ENCODE peak calls at places on chromosome 9, in seven cellular contexts. P is activated naive CD4-positive, alpha-beta T cell; D is activated CD4-positive, alpha-beta T cell treated with anti-CD3 and anti-CD28 coated beads for 24 hours; M is ELR; B is smooth muscle cell of the brain vasculature; F is activated T-helper 9 cell treated with anti-CD3 and anti-CD28 coated beads, Interleukin-2, amount 50 U/mL, for 16 hours; E is psoas muscle. X is an unnamed sample.

GRCh38 chr9:6407778-6408177 is 5.2 kb upstream of the UHRF2 start:
- DNase-seq in P (no peak), E (no peak), D (no peak), F (no peak), M (no peak), B (no peak), X (no peak)

GRCh38 chr9:124149992-124150391 is 107.8 kb upstream of the NEK6 start:
- DNase-seq in P (no peak), M (peak), E (no peak), B (no peak), D (no peak), F (no peak), X (no peak)

GRCh38 chr9:123360161-123361085 is 4.4 kb downstream of the CRB2 start:
- DNase-seq in B (no peak), E (no peak), F (no peak), M (no peak), D (no peak), P (no peak), X (no peak)

GRCh38 chr9:135359764-135360163 is 119.8 kb upstream of the PPP1R26 start:
- DNase-seq in F (no peak), D (no peak), M (no peak), E (no peak), B (no peak), P (no peak), X (no peak)

GRCh38 chr9:91481971-91482370 is 58.3 kb upstream of the NFIL3 start:
- DNase-seq in B (no peak), M (no peak), D (no peak), E (no peak), P (no peak), F (no peak), X (no peak)

GRCh38 chr9:121240394-121241145 is 27.4 kb upstream of the GSN start:
- DNase-seq in B (no peak), P (no peak), F (no peak), D (no peak), M (no peak), E (no peak), X (no peak)

GRCh38 chr9:122314193-122314592 is 49.5 kb downstream of the MRRF start:
- DNase-seq in B (no peak), P (no peak), F (no peak), E (no peak), D (no peak), M (no peak), X (no peak)

GRCh38 chr9:112925058-112925641 is 34.5 kb upstream of the SLC46A2 start:
- DNase-seq in E (no peak), D (no peak), B (no peak), P (no peak), M (peak), F (no peak), X (peak)

GRCh38 chr9:133956520-133957076 is 35.5 kb downstream of the VAV2 start:
- DNase-seq in E (peak), B (peak), D (no peak), M (no peak), P (no peak), F (no peak), X (no peak)

GRCh38 chr9:10678790-10679189 is 66.0 kb upstream of the PTPRD start:
- DNase-seq in M (no peak), P (no peak), F (no peak), E (no peak), D (no peak), B (peak), X (no peak)

GRCh38 chr9:105114956-105115728 is 129.3 kb upstream of the SLC44A1 start:
- DNase-seq in B (no peak), F (no peak), E (peak), P (no peak), M (peak), D (peak), X (no peak)

GRCh38 chr9:7777776-7778175 is 21.8 kb downstream of the DMAC1 start:
- DNase-seq in F (no peak), E (no peak), M (no peak), D (no peak), B (no peak), P (no peak), X (no peak)

GRCh38 chr9:16626577-16627130 is 243.8 kb downstream of the BNC2 start:
- DNase-seq in B (no peak), D (no peak), M (peak), E (peak), F (no peak), P (no peak), X (no peak)

GRCh38 chr9:91558879-91559278 is 135.2 kb upstream of the NFIL3 start:
- DNase-seq in M (no peak), P (no peak), B (no peak), F (no peak), E (no peak), D (no peak), X (no peak)

GRCh38 chr9:8751531-8751930 is 952.0 kb upstream of the DMAC1 start:
- DNase-seq in E (no peak), P (no peak), D (no peak), M (no peak), F (no peak), B (no peak), X (no peak)

GRCh38 chr9:135978650-135979461 is 17.7 kb upstream of the UBAC1 start:
- DNase-seq in M (no peak), D (no peak), E (no peak), P (peak), F (no peak), B (no peak), X (no peak)

GRCh38 chr9:132833451-132834130 is 44.5 kb downstream of the AK8 start:
- DNase-seq in B (no peak), P (no peak), D (no peak), M (no peak), F (no peak), E (no peak), X (no peak)

GRCh38 chr9:130041648-130042405 is 1.2 kb downstream of the FNBP1 start:
- DNase-seq in P (no peak), D (no peak), M (peak), B (no peak), E (no peak), F (no peak), X (no peak)

GRCh38 chr9:14283276-14283675 is 30.7 kb downstream of the NFIB start:
- DNase-seq in D (no peak), M (no peak), E (no peak), P (no peak), B (no peak), F (no peak), X (no peak)

GRCh38 chr9:120730661-120731514 is 16.6 kb upstream of the MEGF9 start:
- DNase-seq in E (peak), F (no peak), D (no peak), P (no peak), M (peak), B (no peak), X (no peak)

GRCh38 chr9:93653762-93654161 is 77.4 kb downstream of the PHF2 start:
- DNase-seq in D (no peak), B (no peak), E (no peak), F (no peak), M (no peak), P (no peak), X (no peak)

GRCh38 chr9:79264511-79265448 is 307.0 kb upstream of the TLE4 start:
- DNase-seq in F (no peak), P (no peak), M (peak), B (no peak), E (no peak), D (no peak), X (no peak)

GRCh38 chr9:108271646-108272349 is 584.0 kb downstream of the ACTL7B start:
- DNase-seq in E (no peak), F (no peak), P (no peak), D (no peak), M (peak), B (peak), X (no peak)

GRCh38 chr9:7360513-7360912 is 439.1 kb downstream of the DMAC1 start:
- DNase-seq in P (no peak), M (peak), E (no peak), F (no peak), D (no peak), B (no peak), X (no peak)

GRCh38 chr9:116935149-116935897 is 248.2 kb downstream of the TRIM32 start:
- DNase-seq in B (no peak), F (no peak), P (no peak), D (no peak), E (no peak), M (no peak), X (no peak)

GRCh38 chr9:37531699-37532098 is 44.5 kb downstream of the FBXO10 start:
- DNase-seq in E (no peak), P (no peak), F (peak), D (no peak), B (no peak), M (no peak), X (peak)

GRCh38 chr9:113626735-113627495 is 163.4 kb downstream of the RGS3 start:
- DNase-seq in F (no peak), B (no peak), D (no peak), P (no peak), E (peak), M (no peak), X (no peak)

GRCh38 chr9:133073264-133074000 is 11.7 kb downstream of the CEL start:
- DNase-seq in M (no peak), P (no peak), D (no peak), E (no peak), B (no peak), F (no peak), X (no peak)

GRCh38 chr9:129489838-129490582 is 130.9 kb downstream of the C9orf50 start:
- DNase-seq in B (no peak), D (no peak), M (no peak), E (no peak), F (peak), P (peak), X (no peak)

GRCh38 chr9:94909965-94910730 is 183.6 kb downstream of the AOPEP start:
- DNase-seq in P (no peak), B (no peak), D (no peak), M (no peak), F (no peak), E (no peak), X (no peak)

GRCh38 chr9:38227656-38228055 is 158.6 kb upstream of the SHB start:
- DNase-seq in D (no peak), M (peak), B (no peak), P (no peak), E (no peak), F (no peak), X (no peak)

GRCh38 chr9:21402387-21403247 is 6.3 kb upstream of the IFNA8 start:
- DNase-seq in D (no peak), M (no peak), E (peak), B (no peak), F (no peak), P (no peak), X (no peak)

GRCh38 chr9:99389087-99390033 is 167.3 kb downstream of the SEC61B start:
- DNase-seq in B (no peak), F (no peak), M (peak), P (no peak), D (no peak), E (no peak), X (no peak)

X was measured in GM18507.